ENCODE peak calls at places on chromosomes 4 and X, in six cellular contexts. B, O, A, U, D and E are unnamed samples.

GRCh38 chr4:8274772-8275241 is 5.3 kb downstream of the HTRA3 start:
- DNase-seq in A (peak; percentile 17), U (peak; percentile 95), B (peak; percentile 93), D (no peak), O (peak; percentile 92), E (no peak)

GRCh38 chr4:5800496-5800895 is 89.5 kb downstream of the EVC start:
- DNase-seq in U (no peak), B (no peak), O (no peak), D (no peak), A (no peak), E (no peak)

GRCh38 chr4:82811838-82812672 is 13.5 kb upstream of the SCD5 start:
- DNase-seq in O (peak; percentile 14), A (no peak), U (peak; percentile 80), D (no peak), B (no peak), E (no peak)

GRCh38 chr4:51843309-51844156 is 580 bp downstream of the DCUN1D4 start:
- DNase-seq in U (peak; percentile 70), O (peak; percentile 76), B (peak; percentile 79), D (peak; percentile 75), A (peak; percentile 55), E (no peak)

GRCh38 chrX:100829730-100830129 is 9.5 kb downstream of the CSTF2 start:
- DNase-seq in U (peak; percentile 74), O (peak; percentile 39), B (no peak), D (no peak), A (peak; percentile 78), E (no peak)

GRCh38 chrX:101397779-101398178 is 7.0 kb downstream of the RPL36A start:
- DNase-seq in O (peak; percentile 30), A (no peak), B (no peak), U (peak; percentile 58), D (no peak), E (no peak)

GRCh38 chrX:71253253-71254091 is 468 bp downstream of the ZMYM3 start:
- DNase-seq in B (peak; percentile 68), O (peak; percentile 48), D (no peak), U (peak; percentile 44), A (no peak), E (peak; percentile 56)

GRCh38 chr4:24690436-24690835 is 104.9 kb upstream of the SOD3 start:
- DNase-seq in O (peak; percentile 86), A (no peak), D (no peak), U (peak; percentile 9), B (no peak), E (no peak)

GRCh38 chr4:182432819-182433218 is 189.6 kb downstream of the TENM3 start:
- DNase-seq in D (no peak), U (no peak), O (no peak), B (no peak), A (no peak), E (no peak)

GRCh38 chrX:46165411-46165810 is 379.8 kb downstream of the ZNF674 start:
- DNase-seq in O (peak; percentile 7), B (no peak), D (no peak), U (peak; percentile 3), A (peak; percentile 63), E (no peak)

GRCh38 chrX:116240446-116240845 is 69.9 kb downstream of the AGTR2 start:
- DNase-seq in A (peak; percentile 50), U (peak; percentile 27), D (no peak), B (no peak), O (no peak), E (no peak)

GRCh38 chr4:76883147-76883546 is 14.8 kb downstream of the SOWAHB start:
- DNase-seq in B (no peak), U (peak; percentile 69), D (no peak), A (no peak), O (peak; percentile 62), E (no peak)

GRCh38 chr4:109682875-109683274 is 20.4 kb downstream of the CASP6 start:
- DNase-seq in A (no peak), B (no peak), U (no peak), O (no peak), D (no peak), E (no peak)

GRCh38 chr4:109683621-109684253 is 19.5 kb downstream of the CASP6 start:
- DNase-seq in A (no peak), D (no peak), U (no peak), O (no peak), B (no peak), E (no peak)
- TF ChIP-seq CTCF in A (no peak), D (no peak), U (no peak), O (no peak), B (no peak), E (no peak)

GRCh38 chrX:72569786-72570185 is 2.9 kb downstream of the HDAC8 start:
- DNase-seq in D (no peak), U (peak; percentile 88), B (no peak), A (peak; percentile 67), O (peak; percentile 84), E (no peak)
- TF ChIP-seq CTCF in D (peak; percentile 15), U (peak; percentile 43), B (no peak), A (peak; percentile 31), O (peak; percentile 38), E (peak; percentile 8)

DNA sequence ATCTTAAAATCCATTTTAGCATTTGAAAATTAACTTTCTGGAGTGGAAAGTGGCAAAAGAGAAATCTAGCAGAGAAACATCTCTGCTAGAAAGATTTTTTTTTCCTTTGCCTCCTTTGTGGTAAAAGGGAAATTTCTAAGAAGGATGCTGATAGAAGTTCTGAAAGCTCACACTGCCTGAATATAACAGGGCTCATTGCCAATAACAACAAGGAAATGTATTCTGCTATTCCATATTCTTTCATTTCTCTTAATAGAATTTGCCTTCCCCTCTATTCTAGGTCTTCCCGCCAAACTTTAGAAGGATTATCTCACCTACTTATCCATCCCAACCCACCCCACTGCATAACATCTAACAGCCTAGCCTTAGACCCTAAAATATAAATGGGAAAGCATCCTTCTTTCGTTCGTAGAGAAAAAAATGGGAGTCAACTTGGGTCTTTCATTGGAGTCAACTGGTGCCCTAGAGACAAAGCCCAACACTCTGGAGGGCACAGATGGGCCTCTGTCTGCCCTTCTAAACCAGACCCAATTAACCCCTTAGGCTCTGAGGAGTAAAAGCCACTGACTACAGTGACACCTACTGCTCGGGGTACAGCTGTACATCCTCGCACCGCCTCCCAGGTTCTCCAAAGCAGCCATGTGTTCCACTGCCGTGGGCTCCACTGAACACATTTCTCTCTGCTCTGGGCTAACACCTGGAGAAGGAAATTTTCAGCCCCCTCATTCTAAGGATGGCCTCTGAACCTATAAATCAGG is 103.9 kb downstream of the MAML3 start:
- DNase-seq in A (no peak), U (peak; percentile 70), D (no peak), B (no peak), O (peak; percentile 56), E (no peak)
- TF ChIP-seq CTCF in A (peak; percentile 36), U (peak; percentile 77), D (peak; percentile 25), B (peak; percentile 26), O (peak; percentile 43), E (peak; percentile 70)

DNA sequence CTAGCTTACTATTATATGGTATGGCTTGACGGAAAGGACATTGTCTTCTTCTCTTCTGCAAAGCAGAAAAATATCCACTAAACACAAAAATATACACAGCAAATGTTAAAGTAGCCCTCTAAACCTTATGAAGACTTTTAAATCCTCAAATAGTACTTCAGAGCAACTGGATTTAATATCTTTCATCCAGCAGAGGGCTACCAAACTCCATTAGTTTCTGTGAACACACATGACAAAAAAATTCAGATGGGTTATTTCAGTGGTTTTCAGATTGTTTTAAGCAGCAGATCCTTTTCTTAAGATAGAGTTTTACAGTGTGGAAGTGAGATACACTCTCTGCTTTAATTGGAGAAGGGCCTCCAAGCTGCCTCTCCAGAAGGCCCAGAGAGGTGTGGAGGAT is 56.6 kb downstream of the ANK2 start:
- DNase-seq in U (peak; percentile 67), B (no peak), O (peak; percentile 62), D (no peak), A (peak; percentile 10), E (no peak)
- TF ChIP-seq CTCF in U (peak; percentile 45), B (peak; percentile 40), O (peak; percentile 46), D (peak; percentile 39), A (peak; percentile 52), E (peak; percentile 86)

GRCh38 chr4:137467537-137467936 is 64.8 kb downstream of the PCDH18 start:
- DNase-seq in O (no peak), A (no peak), U (no peak), B (no peak), D (no peak), E (no peak)

GRCh38 chr4:137468836-137469235 is 63.5 kb downstream of the PCDH18 start:
- DNase-seq in B (no peak), A (no peak), D (no peak), O (no peak), U (no peak), E (no peak)

GRCh38 chr4:137471461-137471860 is 60.8 kb downstream of the PCDH18 start:
- DNase-seq in D (no peak), O (no peak), B (no peak), A (no peak), U (no peak), E (no peak)

GRCh38 chr4:137471895-137472294 is 60.4 kb downstream of the PCDH18 start:
- DNase-seq in D (no peak), U (no peak), A (peak; percentile 5), O (no peak), B (no peak), E (no peak)

GRCh38 chr4:137470806-137471205 is 61.5 kb downstream of the PCDH18 start:
- DNase-seq in O (peak; percentile 9), A (no peak), D (no peak), B (no peak), U (peak; percentile 7), E (no peak)
- TF ChIP-seq CTCF in O (no peak), A (no peak), D (no peak), B (no peak), U (no peak), E (no peak)

GRCh38 chrX:21972721-21973120 is 32.2 kb downstream of the SMS start:
- DNase-seq in U (peak; percentile 89), D (peak; percentile 53), O (peak; percentile 67), B (no peak), A (no peak), E (no peak)
- TF ChIP-seq CTCF in U (peak; percentile 38), D (no peak), O (peak; percentile 18), B (no peak), A (peak; percentile 12), E (peak; percentile 64)